ENCODE peak calls at places on chromosome 3, in seven cellular contexts. One of them, this sample, is unnamed.

GRCh38 chr3:124565013-124565412 is 165.2 kb upstream of the UMPS start:
- DNase-seq in Peyer's patch: peak; percentile 64
- DNase-seq in tibial nerve: peak; percentile 89
- DNase-seq in psoas muscle: peak; percentile 50
- DNase-seq in ascending aorta: peak; percentile 79
- DNase-seq in colonic mucosa: peak; percentile 89
- DNase-seq in ovary: peak; percentile 72
- DNase-seq in this sample: peak; percentile 93

GRCh38 chr3:64441861-64442260 is 216.6 kb upstream of the PRICKLE2 start:
- DNase-seq in ascending aorta: no peak
- DNase-seq in psoas muscle: no peak
- DNase-seq in colonic mucosa: no peak
- DNase-seq in tibial nerve: no peak
- DNase-seq in Peyer's patch: no peak
- DNase-seq in ovary: no peak
- DNase-seq in this sample: no peak

GRCh38 chr3:142027295-142027694 is 122.0 kb downstream of the TFDP2 start:
- DNase-seq in ascending aorta: no peak
- DNase-seq in colonic mucosa: no peak
- DNase-seq in Peyer's patch: no peak
- DNase-seq in tibial nerve: no peak
- DNase-seq in psoas muscle: no peak
- DNase-seq in ovary: no peak
- DNase-seq in this sample: peak; percentile 32

GRCh38 chr3:110101361-110101760 is 764.0 kb upstream of the DPPA4 start:
- DNase-seq in colonic mucosa: no peak
- DNase-seq in ovary: no peak
- DNase-seq in psoas muscle: no peak
- DNase-seq in ascending aorta: no peak
- DNase-seq in tibial nerve: no peak
- DNase-seq in Peyer's patch: no peak
- DNase-seq in this sample: peak; percentile 30

GRCh38 chr3:15148614-15149013 is 49.7 kb upstream of the RBSN start:
- DNase-seq in tibial nerve: no peak
- DNase-seq in colonic mucosa: no peak
- DNase-seq in ascending aorta: no peak
- DNase-seq in Peyer's patch: no peak
- DNase-seq in psoas muscle: peak; percentile 9
- DNase-seq in ovary: no peak
- DNase-seq in this sample: no peak

GRCh38 chr3:129992781-129993180 is 18.3 kb downstream of the TRH start:
- DNase-seq in ascending aorta: no peak
- DNase-seq in psoas muscle: no peak
- DNase-seq in Peyer's patch: no peak
- DNase-seq in tibial nerve: no peak
- DNase-seq in ovary: no peak
- DNase-seq in colonic mucosa: no peak
- DNase-seq in this sample: peak; percentile 19

GRCh38 chr3:155604126-155604525 is 140.7 kb downstream of the PLCH1 start:
- DNase-seq in ascending aorta: no peak
- DNase-seq in psoas muscle: no peak
- DNase-seq in ovary: no peak
- DNase-seq in Peyer's patch: no peak
- DNase-seq in colonic mucosa: no peak
- DNase-seq in tibial nerve: no peak
- DNase-seq in this sample: no peak

GRCh38 chr3:49165771-49166751 is at the start of gene CCDC71:
- DNase-seq in ovary: peak; percentile 81
- DNase-seq in Peyer's patch: peak; percentile 82
- DNase-seq in tibial nerve: peak; percentile 39
- DNase-seq in colonic mucosa: peak; percentile 70
- DNase-seq in psoas muscle: peak; percentile 82
- DNase-seq in ascending aorta: peak; percentile 86
- DNase-seq in this sample: peak; percentile 81

GRCh38 chr3:152834354-152835310 is at the start of gene P2RY1:
- DNase-seq in Peyer's patch: peak; percentile 89
- DNase-seq in psoas muscle: peak; percentile 44
- DNase-seq in tibial nerve: peak; percentile 19
- DNase-seq in colonic mucosa: peak; percentile 85
- DNase-seq in ovary: peak; percentile 79
- DNase-seq in ascending aorta: peak; percentile 67
- DNase-seq in this sample: peak; percentile 30

GRCh38 chr3:107208100-107208499 is 169.1 kb upstream of the CCDC54 start:
- DNase-seq in psoas muscle: no peak
- DNase-seq in tibial nerve: peak; percentile 73
- DNase-seq in ovary: peak; percentile 36
- DNase-seq in ascending aorta: peak; percentile 76
- DNase-seq in colonic mucosa: peak; percentile 25
- DNase-seq in Peyer's patch: no peak
- DNase-seq in this sample: peak; percentile 97

GRCh38 chr3:170726976-170727661 is 141.2 kb upstream of the SLC7A14 start:
- DNase-seq in Peyer's patch: no peak
- DNase-seq in tibial nerve: no peak
- DNase-seq in psoas muscle: no peak
- DNase-seq in ovary: no peak
- DNase-seq in ascending aorta: no peak
- DNase-seq in colonic mucosa: no peak
- DNase-seq in this sample: peak; percentile 91

GRCh38 chr3:191499307-191500125 is 38.6 kb downstream of the PYDC2 start:
- DNase-seq in Peyer's patch: no peak
- DNase-seq in psoas muscle: peak; percentile 35
- DNase-seq in colonic mucosa: peak; percentile 17
- DNase-seq in ascending aorta: no peak
- DNase-seq in ovary: peak; percentile 60
- DNase-seq in tibial nerve: no peak
- DNase-seq in this sample: peak; percentile 62

GRCh38 chr3:111737056-111737711 is 121.9 kb upstream of the PHLDB2 start:
- DNase-seq in ovary: peak; percentile 69
- DNase-seq in psoas muscle: peak; percentile 25
- DNase-seq in ascending aorta: no peak
- DNase-seq in tibial nerve: no peak
- DNase-seq in Peyer's patch: no peak
- DNase-seq in colonic mucosa: no peak
- DNase-seq in this sample: no peak

GRCh38 chr3:194364652-194365434 is 4.7 kb downstream of the LRRC15 start:
- DNase-seq in ovary: no peak
- DNase-seq in colonic mucosa: peak; percentile 28
- DNase-seq in psoas muscle: peak; percentile 36
- DNase-seq in tibial nerve: no peak
- DNase-seq in Peyer's patch: no peak
- DNase-seq in ascending aorta: no peak
- DNase-seq in this sample: peak; percentile 47

GRCh38 chr3:110743202-110743601 is 328.4 kb upstream of the NECTIN3 start:
- DNase-seq in colonic mucosa: peak; percentile 38
- DNase-seq in tibial nerve: no peak
- DNase-seq in psoas muscle: no peak
- DNase-seq in ovary: no peak
- DNase-seq in ascending aorta: no peak
- DNase-seq in Peyer's patch: no peak
- DNase-seq in this sample: no peak

GRCh38 chr3:56806407-56806806 is 4.7 kb upstream of the ARHGEF3 start:
- DNase-seq in colonic mucosa: no peak
- DNase-seq in ascending aorta: no peak
- DNase-seq in Peyer's patch: no peak
- DNase-seq in tibial nerve: no peak
- DNase-seq in ovary: no peak
- DNase-seq in psoas muscle: no peak
- DNase-seq in this sample: no peak

GRCh38 chr3:170848294-170848917 is 21.6 kb downstream of the RPL22L1 start:
- DNase-seq in psoas muscle: no peak
- DNase-seq in Peyer's patch: no peak
- DNase-seq in colonic mucosa: no peak
- DNase-seq in ascending aorta: no peak
- DNase-seq in ovary: no peak
- DNase-seq in tibial nerve: no peak
- DNase-seq in this sample: peak; percentile 69

GRCh38 chr3:76965122-76965725 is 74.7 kb upstream of the ROBO2 start:
- DNase-seq in Peyer's patch: no peak
- DNase-seq in tibial nerve: no peak
- DNase-seq in ascending aorta: no peak
- DNase-seq in psoas muscle: no peak
- DNase-seq in ovary: no peak
- DNase-seq in colonic mucosa: no peak
- DNase-seq in this sample: peak; percentile 49

GRCh38 chr3:111352585-111352984 is 189.4 kb upstream of the CD96 start:
- DNase-seq in ovary: no peak
- DNase-seq in tibial nerve: no peak
- DNase-seq in ascending aorta: no peak
- DNase-seq in psoas muscle: no peak
- DNase-seq in colonic mucosa: no peak
- DNase-seq in Peyer's patch: no peak
- DNase-seq in this sample: no peak

GRCh38 chr3:88168171-88168570 is 18.4 kb downstream of the C3orf38 start:
- DNase-seq in tibial nerve: no peak
- DNase-seq in ovary: no peak
- DNase-seq in ascending aorta: no peak
- DNase-seq in Peyer's patch: no peak
- DNase-seq in psoas muscle: no peak
- DNase-seq in colonic mucosa: no peak
- DNase-seq in this sample: no peak

GRCh38 chr3:161273589-161274218 is 52.6 kb downstream of the NMD3 start:
- DNase-seq in colonic mucosa: peak; percentile 29
- DNase-seq in ovary: no peak
- DNase-seq in psoas muscle: no peak
- DNase-seq in tibial nerve: peak; percentile 61
- DNase-seq in ascending aorta: no peak
- DNase-seq in Peyer's patch: no peak
- DNase-seq in this sample: peak; percentile 85

GRCh38 chr3:141262306-141262705 is 30.7 kb downstream of the PXYLP1 start:
- DNase-seq in ovary: no peak
- DNase-seq in Peyer's patch: no peak
- DNase-seq in tibial nerve: no peak
- DNase-seq in colonic mucosa: no peak
- DNase-seq in ascending aorta: peak; percentile 81
- DNase-seq in psoas muscle: no peak
- DNase-seq in this sample: peak; percentile 35

GRCh38 chr3:4306860-4307259 is 3.7 kb downstream of the SETMAR start:
- DNase-seq in tibial nerve: no peak
- DNase-seq in ascending aorta: no peak
- DNase-seq in Peyer's patch: no peak
- DNase-seq in ovary: no peak
- DNase-seq in colonic mucosa: no peak
- DNase-seq in psoas muscle: no peak
- DNase-seq in this sample: peak; percentile 73

GRCh38 chr3:175598740-175599139 is 739.6 kb downstream of the NAALADL2 start:
- DNase-seq in ovary: no peak
- DNase-seq in Peyer's patch: no peak
- DNase-seq in tibial nerve: no peak
- DNase-seq in colonic mucosa: no peak
- DNase-seq in ascending aorta: no peak
- DNase-seq in psoas muscle: no peak
- DNase-seq in this sample: no peak

GRCh38 chr3:83928391-83928790 is 1030.4 kb upstream of the CADM2 start:
- DNase-seq in psoas muscle: no peak
- DNase-seq in colonic mucosa: no peak
- DNase-seq in Peyer's patch: no peak
- DNase-seq in tibial nerve: no peak
- DNase-seq in ascending aorta: no peak
- DNase-seq in ovary: no peak
- DNase-seq in this sample: no peak

GRCh38 chr3:127286571-127287140 is 1.2 kb downstream of the PRR20G start:
- DNase-seq in psoas muscle: no peak
- DNase-seq in tibial nerve: no peak
- DNase-seq in colonic mucosa: no peak
- DNase-seq in ovary: no peak
- DNase-seq in Peyer's patch: no peak
- DNase-seq in ascending aorta: no peak
- DNase-seq in this sample: no peak

DNA sequence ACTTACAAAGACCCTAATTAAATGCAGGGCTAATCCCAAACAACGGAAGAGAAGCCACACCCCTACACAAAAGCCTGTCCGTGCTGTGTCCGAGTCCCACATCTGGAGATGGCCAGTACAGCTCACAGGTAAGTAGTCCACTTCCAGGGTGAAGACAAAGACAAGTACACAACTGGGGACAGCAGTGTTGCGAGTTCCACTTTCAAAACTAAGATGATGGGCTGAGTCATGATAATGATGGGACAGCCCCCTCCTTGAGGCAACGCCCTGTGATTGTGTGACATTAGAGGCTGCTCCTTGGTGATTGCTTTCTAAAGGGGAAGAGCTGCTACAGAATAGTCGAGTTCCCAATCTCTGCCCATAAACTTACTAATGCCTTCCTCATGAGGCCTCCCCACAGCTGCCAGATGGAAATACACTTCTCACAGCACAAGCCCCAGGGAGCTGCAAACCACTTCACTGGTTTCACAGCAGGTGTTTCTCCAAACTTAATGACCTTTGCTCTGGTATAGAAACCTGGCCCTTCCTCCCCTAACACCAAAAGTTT is 27.6 kb downstream of the RFT1 start:
- DNase-seq in colonic mucosa: no peak
- DNase-seq in tibial nerve: peak; percentile 9
- DNase-seq in psoas muscle: no peak
- DNase-seq in ovary: no peak
- DNase-seq in ascending aorta: no peak
- DNase-seq in Peyer's patch: no peak
- DNase-seq in this sample: no peak
- H3K27me3 ChIP-seq in colonic mucosa: no peaks in the 10 kb centered on the region
- H3K27me3 ChIP-seq in tibial nerve: no peaks in the 10 kb centered on the region
- H3K27me3 ChIP-seq in psoas muscle: no peaks in the 10 kb centered on the region
- H3K27me3 ChIP-seq in ovary: no peaks in the 10 kb centered on the region
- H3K27me3 ChIP-seq in ascending aorta: no peaks in the 10 kb centered on the region
- H3K27me3 ChIP-seq in Peyer's patch: no peaks in the 10 kb centered on the region
- H3K27me3 ChIP-seq in this sample: no peaks in the 10 kb centered on the region

GRCh38 chr3:114439279-114439678 is 145.5 kb downstream of the TIGIT start:
- DNase-seq in psoas muscle: no peak
- DNase-seq in tibial nerve: no peak
- DNase-seq in colonic mucosa: no peak
- DNase-seq in ovary: no peak
- DNase-seq in ascending aorta: no peak
- DNase-seq in Peyer's patch: no peak
- DNase-seq in this sample: peak; percentile 27
- H3K4me1 ChIP-seq in psoas muscle: peaks cover 80% of the 10 kb centered on the region
- H3K4me1 ChIP-seq in tibial nerve: no peaks in the 10 kb centered on the region
- H3K4me1 ChIP-seq in colonic mucosa: no peaks in the 10 kb centered on the region
- H3K4me1 ChIP-seq in ovary: peaks cover 7% of the 10 kb centered on the region
- H3K4me1 ChIP-seq in ascending aorta: no peaks in the 10 kb centered on the region
- H3K4me1 ChIP-seq in Peyer's patch: no peaks in the 10 kb centered on the region
- H3K4me1 ChIP-seq in this sample: peaks cover 29% of the 10 kb centered on the region

GRCh38 chr3:100265016-100265415 is 4.2 kb downstream of the TBC1D23 start:
- DNase-seq in ascending aorta: no peak
- DNase-seq in ovary: no peak
- DNase-seq in tibial nerve: no peak
- DNase-seq in Peyer's patch: no peak
- DNase-seq in psoas muscle: no peak
- DNase-seq in colonic mucosa: no peak
- DNase-seq in this sample: peak; percentile 61
- H3K27me3 ChIP-seq in ascending aorta: no peaks in the 10 kb centered on the region
- H3K27me3 ChIP-seq in ovary: no peaks in the 10 kb centered on the region
- H3K27me3 ChIP-seq in tibial nerve: no peaks in the 10 kb centered on the region
- H3K27me3 ChIP-seq in Peyer's patch: no peaks in the 10 kb centered on the region
- H3K27me3 ChIP-seq in psoas muscle: no peaks in the 10 kb centered on the region
- H3K27me3 ChIP-seq in colonic mucosa: no peaks in the 10 kb centered on the region
- H3K27me3 ChIP-seq in this sample: no peaks in the 10 kb centered on the region

DNA sequence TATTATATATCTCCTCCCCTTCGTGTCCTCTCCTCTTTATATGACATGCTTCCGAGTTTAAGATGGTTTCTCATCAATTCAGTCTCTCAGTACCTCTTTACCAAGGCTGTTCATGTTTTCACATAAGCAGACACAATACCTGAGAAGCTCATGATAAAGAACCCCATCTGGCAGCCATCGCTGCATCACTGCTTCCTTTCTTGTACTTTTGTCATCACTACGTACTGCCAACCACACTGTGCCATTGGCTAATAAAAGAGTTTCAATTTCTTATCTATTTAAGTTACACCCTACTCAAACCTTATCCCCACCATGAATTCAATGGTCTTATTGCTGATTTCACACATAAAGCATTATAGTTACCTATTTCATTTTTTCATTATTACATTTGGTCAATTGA is 484.7 kb upstream of the CNTN4 start:
- DNase-seq in ascending aorta: no peak
- DNase-seq in tibial nerve: no peak
- DNase-seq in psoas muscle: no peak
- DNase-seq in colonic mucosa: no peak
- DNase-seq in ovary: no peak
- DNase-seq in Peyer's patch: no peak
- DNase-seq in this sample: no peak
- H3K4me1 ChIP-seq in ascending aorta: no peaks in the 10 kb centered on the region
- H3K4me1 ChIP-seq in tibial nerve: no peaks in the 10 kb centered on the region
- H3K4me1 ChIP-seq in psoas muscle: no peaks in the 10 kb centered on the region
- H3K4me1 ChIP-seq in colonic mucosa: no peaks in the 10 kb centered on the region
- H3K4me1 ChIP-seq in ovary: no peaks in the 10 kb centered on the region
- H3K4me1 ChIP-seq in Peyer's patch: no peaks in the 10 kb centered on the region
- H3K4me1 ChIP-seq in this sample: no peaks in the 10 kb centered on the region